ENCODE peak calls at places on chromosome 14, in six cellular contexts. One of them, this sample, is unnamed.

GRCh38 chr14:57837267-57837666 is 28.6 kb downstream of the SLC35F4 start:
- DNase-seq in GDM1: no peak
- DNase-seq in ureter: no peak
- DNase-seq in neural crest cell: no peak
- DNase-seq in activated T-helper 1 cell treated with Interleukin-2 at 50 U/mL for 16 hours: no peak
- DNase-seq in DMS153: no peak
- DNase-seq in this sample: no peak

GRCh38 chr14:37429618-37430017 is 165.4 kb downstream of the FOXA1 start:
- DNase-seq in GDM1: no peak
- DNase-seq in ureter: no peak
- DNase-seq in neural crest cell: no peak
- DNase-seq in activated T-helper 1 cell treated with Interleukin-2 at 50 U/mL for 16 hours: no peak
- DNase-seq in DMS153: no peak
- DNase-seq in this sample: no peak

GRCh38 chr14:104271394-104271793 is 133.0 kb downstream of the KIF26A start:
- DNase-seq in GDM1: no peak
- DNase-seq in ureter: no peak
- DNase-seq in neural crest cell: no peak
- DNase-seq in activated T-helper 1 cell treated with Interleukin-2 at 50 U/mL for 16 hours: no peak
- DNase-seq in DMS153: no peak
- DNase-seq in this sample: no peak

GRCh38 chr14:92505826-92506225 is 7.8 kb upstream of the RIN3 start:
- DNase-seq in GDM1: no peak
- DNase-seq in ureter: no peak
- DNase-seq in neural crest cell: no peak
- DNase-seq in activated T-helper 1 cell treated with Interleukin-2 at 50 U/mL for 16 hours: no peak
- DNase-seq in DMS153: no peak
- DNase-seq in this sample: no peak

GRCh38 chr14:70707138-70708038 is 65.7 kb downstream of the TTC9 start:
- DNase-seq in GDM1: peak
- DNase-seq in ureter: peak
- DNase-seq in neural crest cell: no peak
- DNase-seq in activated T-helper 1 cell treated with Interleukin-2 at 50 U/mL for 16 hours: no peak
- DNase-seq in DMS153: no peak
- DNase-seq in this sample: no peak

GRCh38 chr14:31038521-31039166 is 12.5 kb upstream of the STRN3 start:
- DNase-seq in GDM1: no peak
- DNase-seq in ureter: no peak
- DNase-seq in neural crest cell: no peak
- DNase-seq in activated T-helper 1 cell treated with Interleukin-2 at 50 U/mL for 16 hours: no peak
- DNase-seq in DMS153: no peak
- DNase-seq in this sample: no peak

GRCh38 chr14:86141966-86142365 is 612.0 kb downstream of the FLRT2 start:
- DNase-seq in GDM1: no peak
- DNase-seq in ureter: no peak
- DNase-seq in neural crest cell: no peak
- DNase-seq in activated T-helper 1 cell treated with Interleukin-2 at 50 U/mL for 16 hours: no peak
- DNase-seq in DMS153: no peak
- DNase-seq in this sample: no peak

GRCh38 chr14:45811155-45811554 is 558.2 kb upstream of the MIS18BP1 start:
- DNase-seq in GDM1: no peak
- DNase-seq in ureter: no peak
- DNase-seq in neural crest cell: no peak
- DNase-seq in activated T-helper 1 cell treated with Interleukin-2 at 50 U/mL for 16 hours: no peak
- DNase-seq in DMS153: no peak
- DNase-seq in this sample: no peak

GRCh38 chr14:64937821-64938193 is 4.7 kb downstream of the GPX2 start:
- DNase-seq in GDM1: no peak
- DNase-seq in ureter: no peak
- DNase-seq in neural crest cell: no peak
- DNase-seq in activated T-helper 1 cell treated with Interleukin-2 at 50 U/mL for 16 hours: no peak
- DNase-seq in DMS153: no peak
- DNase-seq in this sample: no peak

GRCh38 chr14:92556863-92557543 is 43.4 kb downstream of the RIN3 start:
- DNase-seq in GDM1: no peak
- DNase-seq in ureter: no peak
- DNase-seq in neural crest cell: no peak
- DNase-seq in activated T-helper 1 cell treated with Interleukin-2 at 50 U/mL for 16 hours: no peak
- DNase-seq in DMS153: no peak
- DNase-seq in this sample: no peak

GRCh38 chr14:72583316-72584272 is 310.3 kb downstream of the DPF3 start:
- DNase-seq in GDM1: no peak
- DNase-seq in ureter: no peak
- DNase-seq in neural crest cell: no peak
- DNase-seq in activated T-helper 1 cell treated with Interleukin-2 at 50 U/mL for 16 hours: no peak
- DNase-seq in DMS153: no peak
- DNase-seq in this sample: no peak

GRCh38 chr14:92280554-92281262 is 42.3 kb upstream of the SLC24A4 start:
- DNase-seq in GDM1: no peak
- DNase-seq in ureter: no peak
- DNase-seq in neural crest cell: no peak
- DNase-seq in activated T-helper 1 cell treated with Interleukin-2 at 50 U/mL for 16 hours: no peak
- DNase-seq in DMS153: no peak
- DNase-seq in this sample: no peak

GRCh38 chr14:105018414-105018813 is 2.5 kb downstream of the CDCA4 start:
- DNase-seq in GDM1: no peak
- DNase-seq in ureter: no peak
- DNase-seq in neural crest cell: no peak
- DNase-seq in activated T-helper 1 cell treated with Interleukin-2 at 50 U/mL for 16 hours: no peak
- DNase-seq in DMS153: no peak
- DNase-seq in this sample: no peak

GRCh38 chr14:104299993-104300761 is 161.8 kb downstream of the KIF26A start:
- DNase-seq in GDM1: no peak
- DNase-seq in ureter: no peak
- DNase-seq in neural crest cell: no peak
- DNase-seq in activated T-helper 1 cell treated with Interleukin-2 at 50 U/mL for 16 hours: no peak
- DNase-seq in DMS153: no peak
- DNase-seq in this sample: no peak

GRCh38 chr14:87994974-87995373 is 2.0 kb upstream of the GALC start:
- DNase-seq in GDM1: no peak
- DNase-seq in ureter: no peak
- DNase-seq in neural crest cell: no peak
- DNase-seq in activated T-helper 1 cell treated with Interleukin-2 at 50 U/mL for 16 hours: no peak
- DNase-seq in DMS153: no peak
- DNase-seq in this sample: no peak

GRCh38 chr14:22966783-22967269 is 9.9 kb upstream of the HAUS4 start:
- DNase-seq in GDM1: no peak
- DNase-seq in ureter: no peak
- DNase-seq in neural crest cell: no peak
- DNase-seq in activated T-helper 1 cell treated with Interleukin-2 at 50 U/mL for 16 hours: no peak
- DNase-seq in DMS153: no peak
- DNase-seq in this sample: no peak

GRCh38 chr14:102868956-102869531 is 53.4 kb upstream of the AMN start:
- DNase-seq in GDM1: no peak
- DNase-seq in ureter: no peak
- DNase-seq in neural crest cell: no peak
- DNase-seq in activated T-helper 1 cell treated with Interleukin-2 at 50 U/mL for 16 hours: no peak
- DNase-seq in DMS153: no peak
- DNase-seq in this sample: no peak